ENCODE peak calls at places on chromosome 14, in four cellular contexts. One of them, this sample, is unnamed.

GRCh38 chr14:74085047-74085637 is 386 bp downstream of the LIN52 start:
- DNase-seq in CD8-positive, alpha-beta memory T cell: no peak
- DNase-seq in sigmoid colon: no peak
- DNase-seq in CD8-positive, alpha-beta T cell: no peak
- DNase-seq in this sample: no peak

GRCh38 chr14:22565391-22565945 is 23.6 kb downstream of the DAD1 start:
- DNase-seq in CD8-positive, alpha-beta memory T cell: no peak
- DNase-seq in sigmoid colon: no peak
- DNase-seq in CD8-positive, alpha-beta T cell: peak
- DNase-seq in this sample: no peak

GRCh38 chr14:95340201-95340697 is 20.5 kb upstream of the CLMN start:
- DNase-seq in CD8-positive, alpha-beta memory T cell: no peak
- DNase-seq in sigmoid colon: no peak
- DNase-seq in CD8-positive, alpha-beta T cell: no peak
- DNase-seq in this sample: no peak

GRCh38 chr14:71198681-71199080 is 291.4 kb downstream of the PCNX1 start:
- DNase-seq in CD8-positive, alpha-beta memory T cell: no peak
- DNase-seq in sigmoid colon: no peak
- DNase-seq in CD8-positive, alpha-beta T cell: no peak
- DNase-seq in this sample: no peak

GRCh38 chr14:24162083-24162482 is 1.0 kb downstream of the IRF9 start:
- DNase-seq in CD8-positive, alpha-beta memory T cell: no peak
- DNase-seq in sigmoid colon: no peak
- DNase-seq in CD8-positive, alpha-beta T cell: no peak
- DNase-seq in this sample: no peak

GRCh38 chr14:80805136-80805535 is 136.4 kb downstream of the CEP128 start:
- DNase-seq in CD8-positive, alpha-beta memory T cell: no peak
- DNase-seq in sigmoid colon: no peak
- DNase-seq in CD8-positive, alpha-beta T cell: no peak
- DNase-seq in this sample: no peak

GRCh38 chr14:86787782-86788181 is 1205.2 kb downstream of the GALC start:
- DNase-seq in CD8-positive, alpha-beta memory T cell: no peak
- DNase-seq in sigmoid colon: no peak
- DNase-seq in CD8-positive, alpha-beta T cell: no peak
- DNase-seq in this sample: no peak

GRCh38 chr14:68621400-68622365 is 171.2 kb downstream of the ZFP36L1 start:
- DNase-seq in CD8-positive, alpha-beta memory T cell: no peak
- DNase-seq in sigmoid colon: no peak
- DNase-seq in CD8-positive, alpha-beta T cell: no peak
- DNase-seq in this sample: no peak

GRCh38 chr14:91244501-91244901 is at the start of gene GPR68:
- DNase-seq in CD8-positive, alpha-beta memory T cell: peak
- DNase-seq in sigmoid colon: peak
- DNase-seq in CD8-positive, alpha-beta T cell: peak
- DNase-seq in this sample: peak

GRCh38 chr14:64778114-64778754 is 74.0 kb downstream of the PLEKHG3 start:
- DNase-seq in CD8-positive, alpha-beta memory T cell: no peak
- DNase-seq in sigmoid colon: no peak
- DNase-seq in CD8-positive, alpha-beta T cell: no peak
- DNase-seq in this sample: no peak

GRCh38 chr14:24310666-24311604 is at the start of gene LTB4R:
- DNase-seq in CD8-positive, alpha-beta memory T cell: peak
- DNase-seq in sigmoid colon: peak
- DNase-seq in CD8-positive, alpha-beta T cell: peak
- DNase-seq in this sample: no peak

DNA sequence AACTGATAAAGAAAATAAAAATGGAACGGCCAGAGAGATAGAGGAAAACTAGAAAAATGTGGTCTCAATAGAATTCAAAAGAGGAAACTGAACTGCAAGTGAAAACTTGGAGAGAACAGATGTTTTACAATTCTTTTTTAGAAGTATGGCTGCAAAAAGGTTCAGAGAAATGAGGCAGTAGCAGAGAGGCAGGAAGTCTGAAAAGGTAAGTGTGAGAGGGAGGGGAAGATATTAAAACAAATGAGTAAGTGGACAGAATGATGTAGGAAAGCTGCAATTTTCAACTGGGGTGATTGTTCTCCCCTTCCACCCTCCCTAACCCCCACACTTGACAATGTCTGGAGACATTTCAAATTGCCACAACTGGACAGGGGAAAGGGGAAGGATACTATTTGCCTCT is 12.9 kb downstream of the BTBD7 start:
- DNase-seq in CD8-positive, alpha-beta memory T cell: no peak
- DNase-seq in sigmoid colon: no peak
- DNase-seq in CD8-positive, alpha-beta T cell: no peak
- DNase-seq in this sample: no peak
- H3K4me3 ChIP-seq in CD8-positive, alpha-beta memory T cell: no peak
- H3K4me3 ChIP-seq in sigmoid colon: no peak
- H3K4me3 ChIP-seq in CD8-positive, alpha-beta T cell: no peak
- H3K4me3 ChIP-seq in this sample: no peak

GRCh38 chr14:52052991-52053390 is 15.9 kb downstream of the NID2 start:
- DNase-seq in CD8-positive, alpha-beta memory T cell: no peak
- DNase-seq in sigmoid colon: no peak
- DNase-seq in CD8-positive, alpha-beta T cell: no peak
- DNase-seq in this sample: no peak

GRCh38 chr14:52054678-52055077 is 14.2 kb downstream of the NID2 start:
- DNase-seq in CD8-positive, alpha-beta memory T cell: no peak
- DNase-seq in sigmoid colon: no peak
- DNase-seq in CD8-positive, alpha-beta T cell: no peak
- DNase-seq in this sample: no peak

GRCh38 chr14:52051251-52051650 is 17.6 kb downstream of the NID2 start:
- DNase-seq in CD8-positive, alpha-beta memory T cell: no peak
- DNase-seq in sigmoid colon: no peak
- DNase-seq in CD8-positive, alpha-beta T cell: no peak
- DNase-seq in this sample: no peak

GRCh38 chr14:52051861-52052260 is 17.0 kb downstream of the NID2 start:
- DNase-seq in CD8-positive, alpha-beta memory T cell: no peak
- DNase-seq in sigmoid colon: no peak
- DNase-seq in CD8-positive, alpha-beta T cell: no peak
- DNase-seq in this sample: no peak

DNA sequence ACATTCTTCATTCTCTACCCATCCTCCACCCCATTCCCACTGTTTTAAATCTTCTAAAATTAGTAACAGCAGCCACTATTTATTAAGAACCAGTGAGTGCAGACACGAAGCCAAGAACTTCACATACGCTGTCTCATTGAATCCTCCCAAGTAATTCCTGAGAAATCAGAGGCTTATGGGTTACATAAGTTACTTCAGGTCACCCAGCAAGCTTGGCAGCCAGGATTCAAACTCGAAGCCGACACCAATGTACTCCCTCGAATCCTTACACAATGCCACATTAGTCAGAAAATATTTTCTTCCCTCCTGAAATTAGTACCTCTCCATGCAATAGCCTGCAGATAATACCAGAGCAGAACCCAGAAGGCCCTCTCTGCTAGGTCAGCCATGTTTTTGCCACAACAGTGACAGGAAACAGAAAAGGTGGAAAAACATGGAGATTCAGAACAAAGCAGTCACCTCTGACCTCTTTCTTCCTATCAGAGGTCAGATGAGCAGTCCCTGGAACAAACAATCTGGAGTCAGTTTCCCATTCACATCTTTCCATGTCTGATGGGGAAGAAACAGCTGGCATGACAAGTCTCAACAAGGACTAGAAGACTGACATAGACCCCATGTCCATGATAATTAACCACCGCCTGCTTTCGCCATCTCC is 16.4 kb downstream of the NID2 start:
- DNase-seq in CD8-positive, alpha-beta memory T cell: no peak
- DNase-seq in sigmoid colon: peak
- DNase-seq in CD8-positive, alpha-beta T cell: no peak
- DNase-seq in this sample: no peak
- H3K4me3 ChIP-seq in CD8-positive, alpha-beta memory T cell: no peak
- H3K4me3 ChIP-seq in sigmoid colon: no peak
- H3K4me3 ChIP-seq in CD8-positive, alpha-beta T cell: no peak
- H3K4me3 ChIP-seq in this sample: no peak

GRCh38 chr14:103372017-103372416 is 13.2 kb upstream of the MARK3 start:
- DNase-seq in CD8-positive, alpha-beta memory T cell: no peak
- DNase-seq in sigmoid colon: no peak
- DNase-seq in CD8-positive, alpha-beta T cell: no peak
- DNase-seq in this sample: no peak
- H3K4me3 ChIP-seq in CD8-positive, alpha-beta memory T cell: no peak
- H3K4me3 ChIP-seq in sigmoid colon: no peak
- H3K4me3 ChIP-seq in CD8-positive, alpha-beta T cell: no peak
- H3K4me3 ChIP-seq in this sample: no peak

DNA sequence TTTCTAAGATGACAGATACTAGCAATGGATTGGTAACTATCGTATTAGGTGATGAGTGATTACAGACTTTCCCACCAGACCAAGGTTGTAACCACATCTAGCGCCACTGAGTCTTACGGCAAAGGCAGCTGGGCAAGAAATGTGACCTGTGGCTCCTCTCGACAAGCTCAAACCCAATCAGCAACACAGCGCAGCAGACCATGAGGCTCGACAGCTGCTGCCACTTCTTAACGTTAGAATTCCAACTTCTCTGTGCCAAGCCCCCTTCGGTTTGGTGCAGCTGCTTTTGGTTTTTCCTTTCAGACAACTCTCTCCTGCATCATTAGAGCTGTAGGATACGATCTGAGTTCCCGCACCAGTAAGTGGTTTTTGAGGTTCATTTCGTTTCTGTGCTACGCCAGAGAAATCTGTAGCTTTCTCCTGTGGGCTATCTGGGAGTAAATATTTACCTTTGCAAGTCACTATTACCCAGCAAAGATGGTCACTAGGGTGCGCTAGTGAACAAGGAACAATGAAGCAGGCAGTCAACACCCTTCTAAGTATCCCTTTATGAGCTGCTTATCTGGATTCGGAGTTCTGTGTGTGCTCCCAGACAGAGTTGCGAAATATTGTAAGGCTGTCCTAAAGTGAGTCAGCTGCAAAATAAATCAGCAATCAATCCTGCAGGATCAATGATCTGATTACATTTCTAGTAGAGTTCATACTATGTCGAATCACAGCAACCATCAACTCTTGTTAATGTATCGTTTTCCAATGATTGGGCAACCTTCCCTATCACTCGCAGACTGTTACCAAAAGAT is 133.8 kb downstream of the KCNK10 start:
- DNase-seq in CD8-positive, alpha-beta memory T cell: peak
- DNase-seq in sigmoid colon: peak
- DNase-seq in CD8-positive, alpha-beta T cell: peak
- DNase-seq in this sample: peak
- H3K4me3 ChIP-seq in CD8-positive, alpha-beta memory T cell: no peak
- H3K4me3 ChIP-seq in sigmoid colon: no peak
- H3K4me3 ChIP-seq in CD8-positive, alpha-beta T cell: no peak
- H3K4me3 ChIP-seq in this sample: no peak

DNA sequence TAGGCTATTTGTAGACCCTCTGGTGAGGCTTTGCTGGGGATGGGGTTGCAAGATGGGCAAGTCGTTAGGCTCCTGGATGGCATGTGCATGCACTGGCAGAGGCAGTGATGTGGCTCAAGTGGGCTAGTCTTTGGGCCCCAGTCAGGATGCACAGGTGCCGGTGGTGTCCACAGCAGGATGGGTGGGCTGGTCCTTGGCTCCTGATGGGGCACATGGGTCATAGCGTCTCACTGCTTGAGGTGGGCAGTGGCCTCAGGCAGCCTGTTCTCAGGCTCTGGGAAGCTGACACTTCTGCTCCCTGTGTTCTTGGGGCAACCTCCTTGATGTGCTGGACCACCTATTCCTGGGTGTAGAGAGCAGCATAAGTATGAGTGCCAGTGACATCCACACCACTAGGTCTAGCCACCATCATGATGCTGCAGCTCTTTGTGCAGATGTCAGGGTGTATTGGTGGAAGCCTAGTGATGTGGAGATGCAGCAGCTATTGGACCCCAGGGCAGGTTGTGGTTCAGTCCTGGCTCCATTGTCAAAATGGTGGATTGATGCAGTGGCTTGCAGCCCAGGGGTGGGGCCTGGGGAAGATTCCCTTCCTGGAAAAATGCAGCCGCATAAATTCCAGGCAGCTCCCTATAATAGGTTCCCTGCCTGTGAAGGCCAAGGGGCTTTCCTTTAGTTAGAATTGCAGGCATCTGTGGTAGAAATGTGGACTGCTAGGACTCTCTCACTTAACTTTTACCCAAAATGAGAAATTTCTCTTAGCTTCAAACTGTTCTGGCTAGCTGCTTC is 742.5 kb upstream of the MDGA2 start:
- DNase-seq in CD8-positive, alpha-beta memory T cell: no peak
- DNase-seq in sigmoid colon: no peak
- DNase-seq in CD8-positive, alpha-beta T cell: no peak
- DNase-seq in this sample: no peak
- H3K4me3 ChIP-seq in CD8-positive, alpha-beta memory T cell: no peak
- H3K4me3 ChIP-seq in sigmoid colon: no peak
- H3K4me3 ChIP-seq in CD8-positive, alpha-beta T cell: no peak
- H3K4me3 ChIP-seq in this sample: no peak

GRCh38 chr14:54881235-54881760 is 21.3 kb downstream of the GCH1 start:
- DNase-seq in CD8-positive, alpha-beta memory T cell: no peak
- DNase-seq in sigmoid colon: no peak
- DNase-seq in CD8-positive, alpha-beta T cell: peak
- DNase-seq in this sample: peak
- H3K4me3 ChIP-seq in CD8-positive, alpha-beta memory T cell: peak
- H3K4me3 ChIP-seq in sigmoid colon: peak
- H3K4me3 ChIP-seq in CD8-positive, alpha-beta T cell: peak
- H3K4me3 ChIP-seq in this sample: peak

DNA sequence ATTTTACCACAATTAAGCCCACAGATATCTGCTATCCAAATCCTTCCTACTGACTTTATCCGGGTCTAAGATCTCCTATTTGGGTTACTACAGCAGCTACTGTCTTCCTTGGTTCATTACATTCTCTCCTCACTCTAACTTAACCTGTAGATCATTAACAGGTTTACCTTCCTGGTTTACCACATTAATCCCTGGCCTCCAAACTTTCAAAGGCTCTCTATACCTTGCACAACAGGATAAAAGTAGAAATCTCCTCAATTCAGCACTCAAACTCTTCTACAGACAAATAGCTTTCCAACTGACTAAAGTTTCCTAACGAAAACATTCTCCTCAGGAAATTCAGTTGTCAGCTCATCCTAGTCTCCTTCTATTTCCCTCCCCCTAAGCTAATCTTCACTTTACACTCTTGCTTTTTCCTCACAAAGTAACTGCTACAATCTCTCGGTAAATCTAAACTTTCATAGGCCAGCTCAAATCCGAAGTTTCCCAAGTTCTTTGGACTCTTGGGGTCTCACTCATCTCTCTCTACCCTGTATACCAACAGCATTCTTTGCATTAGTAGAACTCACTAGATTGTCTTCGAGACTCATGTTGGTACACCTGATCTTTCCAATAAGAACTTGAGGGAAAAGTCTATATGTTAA is 2.7 kb downstream of the BTBD7 start:
- DNase-seq in CD8-positive, alpha-beta memory T cell: no peak
- DNase-seq in sigmoid colon: no peak
- DNase-seq in CD8-positive, alpha-beta T cell: no peak
- DNase-seq in this sample: no peak
- H3K4me3 ChIP-seq in CD8-positive, alpha-beta memory T cell: no peak
- H3K4me3 ChIP-seq in sigmoid colon: no peak
- H3K4me3 ChIP-seq in CD8-positive, alpha-beta T cell: no peak
- H3K4me3 ChIP-seq in this sample: no peak

DNA sequence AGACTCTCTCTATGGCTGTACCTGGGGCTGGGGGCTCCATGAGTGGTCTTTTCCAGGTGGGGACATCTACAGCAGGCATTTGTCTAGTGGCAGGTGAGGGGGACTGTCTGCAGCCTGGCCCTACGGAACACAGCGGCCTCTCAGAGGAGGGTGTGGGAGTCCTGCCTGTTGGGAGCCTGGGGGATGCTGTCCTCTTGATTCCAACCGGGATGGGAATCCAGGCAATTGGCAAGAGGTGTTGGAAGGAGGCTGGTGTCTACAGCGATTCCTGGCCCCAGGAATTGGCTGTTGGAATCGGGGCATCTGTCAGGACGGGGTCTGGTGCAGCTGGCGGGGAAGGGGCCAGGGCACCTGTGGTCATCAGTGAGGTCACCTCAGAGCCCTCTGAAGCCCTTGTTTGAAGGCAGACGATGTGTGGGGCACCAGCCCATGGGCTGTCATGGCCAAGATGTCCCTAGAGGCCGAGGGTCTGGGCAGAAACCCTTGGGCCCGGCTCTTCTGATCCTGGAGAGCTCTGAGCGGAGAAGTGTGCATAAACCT is 386.3 kb downstream of the TMEM121 start:
- DNase-seq in CD8-positive, alpha-beta memory T cell: no peak
- DNase-seq in sigmoid colon: no peak
- DNase-seq in CD8-positive, alpha-beta T cell: no peak
- DNase-seq in this sample: no peak
- H3K4me3 ChIP-seq in CD8-positive, alpha-beta memory T cell: no peak
- H3K4me3 ChIP-seq in sigmoid colon: no peak
- H3K4me3 ChIP-seq in CD8-positive, alpha-beta T cell: no peak
- H3K4me3 ChIP-seq in this sample: no peak

This sample was measured in Jurkat, Clone E6-1.